ENCODE peak calls at places on chromosome 11, in eight cellular contexts. G, A, M, K, S, O, C and R are unnamed samples.

GRCh38 chr11:103541186-103541795 is 432.1 kb downstream of the DYNC2H1 start:
- DNase-seq in M (no peak), O (no peak), C (no peak), K (no peak), S (no peak), G (no peak), A (no peak), R (no peak)

GRCh38 chr11:19790831-19791552 is 78.4 kb downstream of the NAV2 start:
- DNase-seq in C (no peak), G (no peak), A (peak), S (no peak), M (no peak), O (peak), K (no peak), R (peak)

GRCh38 chr11:79686703-79687419 is 246.0 kb upstream of the TENM4 start:
- DNase-seq in O (no peak), S (no peak), A (no peak), M (no peak), C (no peak), K (no peak), G (no peak), R (no peak)

GRCh38 chr11:8060146-8060719 is 20.8 kb upstream of the TUB start:
- DNase-seq in M (no peak), A (no peak), S (no peak), O (no peak), C (no peak), K (no peak), G (no peak), R (no peak)

GRCh38 chr11:128342511-128343133 is 244.7 kb downstream of the ETS1 start:
- DNase-seq in S (no peak), G (peak), M (peak), K (no peak), C (peak), O (no peak), A (peak), R (peak)

GRCh38 chr11:47236482-47236881 is 12.1 kb downstream of the ACP2 start:
- DNase-seq in A (no peak), O (no peak), G (no peak), K (no peak), S (no peak), C (no peak), M (peak), R (no peak)

GRCh38 chr11:60085909-60086308 is 2.6 kb upstream of the MS4A2 start:
- DNase-seq in C (no peak), M (no peak), O (no peak), S (no peak), K (no peak), A (no peak), G (no peak), R (no peak)

GRCh38 chr11:112627588-112628045 is 333.6 kb upstream of the NCAM1 start:
- DNase-seq in M (no peak), A (peak), K (no peak), O (no peak), C (no peak), S (no peak), G (no peak), R (peak)

GRCh38 chr11:36016263-36016662 is 72.4 kb downstream of the LDLRAD3 start:
- DNase-seq in M (no peak), G (no peak), S (no peak), O (no peak), K (no peak), C (no peak), A (no peak), R (no peak)

GRCh38 chr11:95690100-95690499 is 99.5 kb downstream of the FAM76B start:
- DNase-seq in G (no peak), C (no peak), S (no peak), K (no peak), M (no peak), A (no peak), O (no peak), R (no peak)

GRCh38 chr11:125091247-125091876 is 20.1 kb downstream of the TMEM218 start:
- DNase-seq in K (no peak), A (no peak), S (peak), C (peak), O (peak), G (peak), M (peak), R (no peak)

GRCh38 chr11:113705871-113706654 is at the start of gene TMPRSS5:
- DNase-seq in M (no peak), C (peak), G (no peak), O (no peak), S (no peak), A (no peak), K (peak), R (no peak)

GRCh38 chr11:125463590-125464265 is 32.3 kb downstream of the FEZ1 start:
- DNase-seq in A (no peak), S (no peak), O (no peak), C (no peak), K (no peak), G (no peak), M (no peak), R (no peak)

GRCh38 chr11:115848614-115849013 is 344.4 kb upstream of the CADM1 start:
- DNase-seq in A (no peak), K (no peak), C (no peak), G (no peak), O (no peak), S (no peak), M (no peak), R (no peak)

GRCh38 chr11:20592741-20593140 is 6.7 kb upstream of the SLC6A5 start:
- DNase-seq in C (no peak), K (no peak), A (no peak), G (no peak), S (no peak), O (no peak), M (no peak), R (no peak)

GRCh38 chr11:85918910-85919794 is 64.0 kb downstream of the CCDC83 start:
- DNase-seq in C (no peak), S (no peak), O (no peak), K (no peak), M (no peak), A (no peak), G (no peak), R (no peak)

GRCh38 chr11:57536947-57537654 is at the start of gene SMTNL1:
- DNase-seq in S (peak), C (no peak), O (no peak), M (no peak), A (no peak), G (no peak), K (no peak), R (no peak)

GRCh38 chr11:75582935-75583709 is 21.1 kb downstream of the SERPINH1 start:
- DNase-seq in G (peak), M (peak), A (no peak), C (peak), K (peak), S (peak), O (no peak), R (no peak)

GRCh38 chr11:125942771-125943428 is 2.9 kb upstream of the VSIG10L2 start:
- DNase-seq in O (no peak), C (no peak), A (no peak), S (no peak), G (no peak), K (no peak), M (no peak), R (no peak)

GRCh38 chr11:115665345-115665901 is 161.2 kb upstream of the CADM1 start:
- DNase-seq in S (no peak), M (no peak), A (no peak), K (no peak), C (no peak), O (no peak), G (no peak), R (no peak)

GRCh38 chr11:86644291-86644690 is 28.1 kb downstream of the ME3 start:
- DNase-seq in C (no peak), M (peak), G (no peak), S (no peak), O (no peak), A (no peak), K (no peak), R (no peak)

GRCh38 chr11:83219095-83219494 is 25.6 kb downstream of the ANKRD42 start:
- DNase-seq in K (no peak), M (no peak), C (no peak), G (no peak), A (no peak), O (peak), S (peak), R (no peak)